ENCODE peak calls at places on chromosomes 6 and 20, in five cellular contexts. B is WTC11; L is CD4-positive, CD25-positive, alpha-beta regulatory T cell; U is activated naive CD8-positive, alpha-beta T cell treated with anti-CD3 and anti-CD28 coated beads, Interleukin-2, amount 10 ng/mL, durations not matched to agents 7 days and 5 days; Q is heart left ventricle. P is an unnamed sample.

GRCh38 chr6:150813319-150813992 is 52.0 kb upstream of the MTHFD1L start:
- DNase-seq in B (no peak), L (no peak), U (no peak), Q (no peak), P (peak)

GRCh38 chr6:111925296-111925695 is 52.0 kb upstream of the FYN start:
- DNase-seq in B (no peak), L (no peak), U (no peak), Q (no peak), P (no peak)

GRCh38 chr6:7242835-7243187 is 70.2 kb downstream of the SSR1 start:
- DNase-seq in B (no peak), L (no peak), U (no peak), Q (no peak), P (no peak)

GRCh38 chr6:23446394-23447001 is 679.5 kb upstream of the NRSN1 start:
- DNase-seq in B (no peak), L (no peak), U (no peak), Q (no peak), P (peak)

GRCh38 chr20:48444249-48444648 is 383.6 kb downstream of the PREX1 start:
- DNase-seq in B (no peak), L (no peak), U (no peak), Q (no peak), P (no peak)

GRCh38 chr6:161038229-161039003 is 46.8 kb downstream of the MAP3K4 start:
- DNase-seq in B (no peak), L (no peak), U (no peak), Q (no peak), P (peak)

GRCh38 chr6:108654465-108655106 is 93.9 kb downstream of the FOXO3 start:
- DNase-seq in B (no peak), L (no peak), U (no peak), Q (no peak), P (no peak)

GRCh38 chr6:44062105-44062770 is 65.0 kb downstream of the MRPL14 start:
- DNase-seq in B (no peak), L (no peak), U (no peak), Q (no peak), P (no peak)

GRCh38 chr20:61086031-61086430 is 166.0 kb upstream of the CDH4 start:
- DNase-seq in B (no peak), L (no peak), U (no peak), Q (no peak), P (no peak)

GRCh38 chr6:41705329-41705995 is 29.9 kb downstream of the TFEB start:
- DNase-seq in B (no peak), L (no peak), U (no peak), Q (no peak), P (no peak)

GRCh38 chr20:31720486-31721407 is 1.9 kb downstream of the BCL2L1 start:
- DNase-seq in B (no peak), L (peak), U (peak), Q (no peak), P (peak)

GRCh38 chr20:8860011-8860495 is 208.8 kb upstream of the PLCB4 start:
- DNase-seq in B (no peak), L (no peak), U (no peak), Q (no peak), P (no peak)

GRCh38 chr6:30319146-30319835 is 7.4 kb upstream of the TRIM39 start:
- DNase-seq in B (no peak), L (no peak), U (no peak), Q (no peak), P (no peak)

GRCh38 chr6:129661478-129662405 is 48.2 kb downstream of the ARHGAP18 start:
- DNase-seq in B (no peak), L (no peak), U (no peak), Q (no peak), P (peak)

GRCh38 chr20:51365670-51366069 is 176.8 kb downstream of the NFATC2 start:
- DNase-seq in B (no peak), L (no peak), U (no peak), Q (no peak), P (no peak)

GRCh38 chr6:29948277-29948676 is 5.9 kb downstream of the HLA-A start:
- DNase-seq in B (no peak), L (no peak), U (no peak), Q (no peak), P (no peak)

GRCh38 chr6:134436281-134436815 is 118.4 kb upstream of the SGK1 start:
- DNase-seq in B (no peak), L (peak), U (no peak), Q (no peak), P (peak)

GRCh38 chr6:32949113-32949512 is 3.8 kb downstream of the HLA-DMA start:
- DNase-seq in B (no peak), L (no peak), U (no peak), Q (no peak), P (no peak)

GRCh38 chr6:135842618-135843392 is 8.7 kb upstream of the PDE7B start:
- DNase-seq in B (no peak), L (no peak), U (no peak), Q (no peak), P (no peak)

GRCh38 chr6:137217801-137218472 is 1.2 kb downstream of the IFNGR1 start:
- DNase-seq in B (no peak), L (no peak), U (no peak), Q (no peak), P (peak)